ENCODE peak calls at places on chromosomes 2 and 18, in seven cellular contexts. L, C, D, G, A, Y and X are unnamed samples.

GRCh38 chr2:234733795-234734600 is 217.8 kb upstream of the SH3BP4 start:
- DNase-seq in C (no peak), Y (no peak), A (no peak), L (no peak), D (no peak), G (no peak), X (no peak)

GRCh38 chr18:6624271-6624670 is 105.2 kb upstream of the ARHGAP28 start:
- DNase-seq in A (no peak), G (no peak), D (no peak), Y (peak), L (peak), C (no peak), X (no peak)

GRCh38 chr2:11744631-11745394 is 1.6 kb upstream of the LPIN1 start:
- DNase-seq in Y (peak), G (peak), D (no peak), L (no peak), C (peak), A (peak), X (peak)

GRCh38 chr18:58438161-58438983 is 190.5 kb downstream of the ALPK2 start:
- DNase-seq in Y (peak), L (peak), A (no peak), D (no peak), G (no peak), C (no peak), X (no peak)

GRCh38 chr2:215370116-215370965 is 58.5 kb downstream of the ATIC start:
- DNase-seq in G (no peak), Y (no peak), A (no peak), L (no peak), C (no peak), D (no peak), X (no peak)

GRCh38 chr2:101858246-101858645 is 133.5 kb upstream of the IL1R2 start:
- DNase-seq in G (no peak), Y (no peak), D (no peak), A (no peak), C (no peak), L (no peak), X (no peak)

GRCh38 chr18:63476666-63477065 is at the start of gene SERPINB5:
- DNase-seq in D (no peak), Y (no peak), G (no peak), A (peak), L (no peak), C (no peak), X (no peak)

GRCh38 chr2:106107509-106108131 is 86.5 kb downstream of the UXS1 start:
- DNase-seq in Y (peak), L (peak), C (no peak), D (peak), G (no peak), A (no peak), X (peak)

GRCh38 chr2:74735009-74735408 is 81.0 kb downstream of the SEMA4F start:
- DNase-seq in D (no peak), C (no peak), L (no peak), G (no peak), A (no peak), Y (no peak), X (no peak)

GRCh38 chr2:240569523-240569997 is 1.3 kb downstream of the RNPEPL1 start:
- DNase-seq in L (no peak), Y (no peak), C (peak), D (peak), G (no peak), A (peak), X (no peak)

GRCh38 chr2:159201321-159202063 is 85.0 kb downstream of the WDSUB1 start:
- DNase-seq in Y (peak), A (no peak), C (no peak), G (no peak), L (peak), D (no peak), X (no peak)

GRCh38 chr2:235002198-235003095 is 50.6 kb downstream of the SH3BP4 start:
- DNase-seq in C (no peak), Y (no peak), D (no peak), L (no peak), G (peak), A (no peak), X (no peak)

GRCh38 chr2:25545899-25546298 is 127.5 kb downstream of the DTNB start:
- DNase-seq in G (no peak), L (no peak), A (no peak), Y (no peak), C (no peak), D (no peak), X (no peak)

GRCh38 chr2:8597094-8597493 is 84.8 kb upstream of the ID2 start:
- DNase-seq in Y (no peak), A (no peak), D (no peak), G (no peak), L (no peak), C (no peak), X (no peak)

GRCh38 chr2:38572167-38572566 is 30.6 kb downstream of the HNRNPLL start:
- DNase-seq in C (no peak), A (no peak), Y (peak), L (peak), D (no peak), G (peak), X (peak)

GRCh38 chr2:160207804-160208661 is 8.0 kb upstream of the ITGB6 start:
- DNase-seq in Y (peak), C (peak), G (peak), D (no peak), A (peak), L (peak), X (peak)

GRCh38 chr18:47996091-47996541 is 65.7 kb upstream of the SMAD2 start:
- DNase-seq in Y (no peak), C (no peak), G (no peak), D (no peak), A (no peak), L (peak), X (no peak)

GRCh38 chr2:73444202-73444601 is 58.6 kb downstream of the ALMS1 start:
- DNase-seq in L (no peak), A (no peak), D (no peak), G (no peak), C (no peak), Y (no peak), X (no peak)

GRCh38 chr2:60446413-60447358 is 106.8 kb downstream of the BCL11A start:
- DNase-seq in C (no peak), L (no peak), D (no peak), G (no peak), Y (no peak), A (no peak), X (no peak)

GRCh38 chr2:127619901-127620705 is 25.9 kb upstream of the GPR17 start:
- DNase-seq in Y (no peak), D (peak), G (no peak), A (no peak), C (no peak), L (no peak), X (no peak)

GRCh38 chr2:84486436-84487115 is 27.5 kb upstream of the SUCLG1 start:
- DNase-seq in C (no peak), L (peak), G (no peak), A (no peak), D (no peak), Y (no peak), X (no peak)

GRCh38 chr18:13301691-13302469 is 83.3 kb downstream of the LDLRAD4 start:
- DNase-seq in C (no peak), G (no peak), A (no peak), Y (no peak), L (no peak), D (no peak), X (no peak)

GRCh38 chr2:230525682-230526081 is 109.7 kb downstream of the SP100 start:
- DNase-seq in A (no peak), L (no peak), Y (no peak), C (no peak), D (no peak), G (no peak), X (no peak)